ENCODE peak calls at places on chromosomes 7 and 10, in six cellular contexts. W is activated CD4-positive, CD25-positive, alpha-beta regulatory T cell; I is NCI-H774; R is neural progenitor cell; K is Calu3; M is SJSA1. S is an unnamed sample.

GRCh38 chr10:21445161-21445560 is 80.3 kb downstream of the SKIDA1 start:
- DNase-seq in W (no peak), I (no peak), R (no peak), K (no peak), M (no peak), S (no peak)

GRCh38 chr10:85667638-85668233 is 698.9 kb downstream of the GRID1 start:
- DNase-seq in W (no peak), I (no peak), R (peak), K (no peak), M (no peak), S (no peak)

GRCh38 chr7:95730493-95731280 is 41.7 kb upstream of the DYNC1I1 start:
- DNase-seq in W (no peak), I (no peak), R (no peak), K (no peak), M (no peak), S (no peak)

GRCh38 chr7:138091073-138091472 is 14.8 kb downstream of the AKR1D1 start:
- DNase-seq in W (no peak), I (no peak), R (no peak), K (no peak), M (no peak), S (no peak)

GRCh38 chr10:13117842-13118783 is 18.1 kb downstream of the OPTN start:
- DNase-seq in W (no peak), I (no peak), R (no peak), K (no peak), M (no peak), S (no peak)

GRCh38 chr7:150685219-150686029 is at the start of gene GIMAP2:
- DNase-seq in W (no peak), I (no peak), R (no peak), K (no peak), M (peak), S (no peak)

GRCh38 chr7:73681031-73681430 is 2.2 kb downstream of the DNAJC30 start:
- DNase-seq in W (no peak), I (no peak), R (no peak), K (no peak), M (no peak), S (no peak)

GRCh38 chr10:71772832-71773220 is 494 bp downstream of the VSIR start:
- DNase-seq in W (no peak), I (no peak), R (no peak), K (no peak), M (no peak), S (no peak)

GRCh38 chr10:130761896-130762295 is 549.6 kb downstream of the TCERG1L start:
- DNase-seq in W (no peak), I (no peak), R (no peak), K (no peak), M (no peak), S (peak)

GRCh38 chr7:83648464-83649241 is at the start of gene SEMA3E:
- DNase-seq in W (no peak), I (no peak), R (peak), K (peak), M (no peak), S (peak)

GRCh38 chr10:80196270-80196949 is 8.9 kb downstream of the ANXA11 start:
- DNase-seq in W (peak), I (no peak), R (no peak), K (peak), M (no peak), S (no peak)

GRCh38 chr7:30613366-30614325 is 19.0 kb downstream of the GARS1 start:
- DNase-seq in W (no peak), I (no peak), R (no peak), K (no peak), M (no peak), S (no peak)

GRCh38 chr10:133131754-133132710 is 28.0 kb upstream of the KNDC1 start:
- DNase-seq in W (no peak), I (no peak), R (no peak), K (no peak), M (no peak), S (no peak)

GRCh38 chr7:19112290-19113000 is 5.0 kb downstream of the TWIST1 start:
- DNase-seq in W (no peak), I (no peak), R (peak), K (no peak), M (peak), S (peak)

GRCh38 chr7:113801751-113802150 is 117.1 kb downstream of the PPP1R3A start:
- DNase-seq in W (no peak), I (no peak), R (no peak), K (no peak), M (no peak), S (no peak)

GRCh38 chr7:71480814-71481213 is 348.9 kb downstream of the GALNT17 start:
- DNase-seq in W (no peak), I (no peak), R (no peak), K (no peak), M (no peak), S (no peak)

GRCh38 chr10:88538038-88538437 is 45.1 kb downstream of the RNLS start:
- DNase-seq in W (no peak), I (no peak), R (no peak), K (no peak), M (no peak), S (no peak)

GRCh38 chr7:11485626-11486025 is 346.4 kb downstream of the THSD7A start:
- DNase-seq in W (no peak), I (no peak), R (no peak), K (no peak), M (no peak), S (no peak)

GRCh38 chr7:43764807-43765491 is 6.5 kb downstream of the BLVRA start:
- DNase-seq in W (no peak), I (no peak), R (no peak), K (peak), M (no peak), S (no peak)

GRCh38 chr10:97974526-97975525 is 55.6 kb downstream of the CRTAC1 start:
- DNase-seq in W (no peak), I (no peak), R (peak), K (no peak), M (no peak), S (peak)

GRCh38 chr7:209846-210245 is 17.5 kb downstream of the FAM20C start:
- DNase-seq in W (no peak), I (no peak), R (no peak), K (no peak), M (no peak), S (no peak)

GRCh38 chr7:596819-597182 is 77.2 kb upstream of the PDGFA start:
- DNase-seq in W (no peak), I (no peak), R (no peak), K (no peak), M (no peak), S (no peak)